ENCODE peak calls at places on chromosomes 4 and X, in nine cellular contexts. T is neural crest cell; R is glutamatergic neuron; P is lower leg skin; N is CD4-positive, alpha-beta T cell; W is PC-3; O is stomach; B is cardiac muscle cell; J is fibroblast of mammary gland. F is an unnamed sample.

GRCh38 chr4:86536166-86536565 is 57.9 kb upstream of the PTPN13 start:
- DNase-seq in P (no peak), O (no peak), T (no peak), R (no peak), B (no peak), W (no peak), N (no peak), J (no peak), F (no peak)

GRCh38 chrX:145190801-145191389 is 56.4 kb upstream of the SPANXN1 start:
- DNase-seq in J (peak; percentile 3), B (peak; percentile 9), O (no peak), P (no peak), T (no peak), N (no peak), R (no peak), W (peak; percentile 67), F (no peak)

GRCh38 chr4:113411496-113411938 is 350.0 kb downstream of the CAMK2D start:
- DNase-seq in N (no peak), P (no peak), R (no peak), T (no peak), B (no peak), J (peak; percentile 96), O (no peak), W (peak; percentile 68), F (peak; percentile 31)

GRCh38 chrX:53153581-53153980 is 59.6 kb downstream of the KANTR start:
- DNase-seq in B (no peak), T (no peak), N (no peak), R (no peak), P (no peak), W (no peak), O (no peak), J (no peak), F (no peak)

GRCh38 chr4:31620476-31620875 is 900.3 kb downstream of the PCDH7 start:
- DNase-seq in P (no peak), N (no peak), B (no peak), J (peak; percentile 30), O (no peak), R (no peak), T (no peak), W (peak; percentile 7), F (no peak)

GRCh38 chrX:53831662-53832635 is 145.4 kb upstream of the HUWE1 start:
- DNase-seq in P (peak; percentile 65), T (peak; percentile 19), B (peak; percentile 10), J (peak; percentile 31), O (no peak), W (peak; percentile 81), N (peak; percentile 11), R (peak; percentile 19), F (peak; percentile 65)

GRCh38 chr4:140233811-140234696 is 80.1 kb upstream of the MAML3 start:
- DNase-seq in R (no peak), W (peak; percentile 29), J (peak; percentile 87), O (no peak), T (no peak), N (no peak), B (no peak), P (no peak), F (no peak)

GRCh38 chr4:134691915-134692314 is 490.3 kb upstream of the PABPC4L start:
- DNase-seq in B (no peak), J (no peak), P (no peak), R (no peak), O (no peak), W (peak; percentile 36), T (no peak), N (no peak), F (no peak)

GRCh38 chr4:6912412-6912811 is 2.8 kb downstream of the TBC1D14 start:
- DNase-seq in T (no peak), J (no peak), W (no peak), N (no peak), B (no peak), R (no peak), P (no peak), O (no peak), F (no peak)

GRCh38 chr4:6953751-6954380 is 44.2 kb downstream of the TBC1D14 start:
- DNase-seq in T (no peak), J (peak; percentile 81), P (peak; percentile 96), B (peak; percentile 73), O (peak; percentile 94), N (no peak), W (no peak), R (peak; percentile 56), F (peak; percentile 72)

GRCh38 chrX:111511477-111511876 is at the start of gene SERTM2:
- DNase-seq in B (peak; percentile 83), R (no peak), W (no peak), T (no peak), P (no peak), J (peak; percentile 4), O (no peak), N (no peak), F (no peak)

GRCh38 chr4:165301833-165302232 is 25.6 kb upstream of the MSMO1 start:
- DNase-seq in O (no peak), J (peak; percentile 31), R (no peak), T (no peak), N (no peak), W (no peak), P (no peak), B (no peak), F (no peak)

GRCh38 chr4:137968956-137969709 is 273.0 kb downstream of the SLC7A11 start:
- DNase-seq in N (no peak), T (no peak), R (no peak), O (no peak), P (no peak), W (no peak), J (peak; percentile 68), B (no peak), F (peak; percentile 1)

GRCh38 chrX:151985955-151986354 is 11.5 kb upstream of the GABRE start:
- DNase-seq in T (no peak), R (no peak), B (no peak), J (peak; percentile 80), W (no peak), O (no peak), P (peak; percentile 46), N (no peak), F (peak; percentile 28)

GRCh38 chrX:151984328-151984727 is 9.9 kb upstream of the GABRE start:
- DNase-seq in T (no peak), O (no peak), J (peak; percentile 89), P (peak; percentile 70), R (no peak), N (no peak), W (peak; percentile 48), B (no peak), F (peak; percentile 25)

GRCh38 chrX:151987108-151987507 is 12.6 kb upstream of the GABRE start:
- DNase-seq in W (no peak), J (no peak), B (no peak), P (no peak), R (no peak), T (no peak), N (no peak), O (no peak), F (no peak)

GRCh38 chrX:151984891-151985290 is 10.4 kb upstream of the GABRE start:
- DNase-seq in W (no peak), J (no peak), R (no peak), T (no peak), O (no peak), B (no peak), N (no peak), P (no peak), F (no peak)

DNA sequence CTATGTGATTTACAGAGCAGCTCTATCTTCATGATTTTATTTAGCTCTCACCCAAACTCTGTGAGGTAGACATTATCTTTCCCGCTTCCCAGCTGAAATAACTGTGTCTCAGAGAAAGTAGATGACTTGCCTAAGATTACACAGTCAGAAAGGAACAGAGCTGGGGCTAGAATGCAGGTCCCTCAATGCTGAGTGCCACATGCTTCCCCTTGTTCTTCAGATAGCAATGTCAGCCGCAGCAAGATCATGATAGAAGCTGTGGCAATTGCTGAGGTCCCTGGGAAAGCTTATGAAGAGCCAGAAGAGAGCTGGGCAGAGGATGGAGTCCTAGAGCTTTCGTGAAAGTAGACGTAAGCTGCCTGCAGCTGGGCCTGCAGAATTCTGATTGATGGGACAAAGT is 11.1 kb upstream of the GABRE start:
- DNase-seq in P (no peak), T (no peak), J (no peak), B (no peak), R (no peak), O (no peak), W (no peak), N (no peak), F (no peak)
- TF ChIP-seq CTCF in P (no peak), T (no peak), J (no peak), B (no peak), R (no peak), O (no peak), W (no peak), N (no peak), F (no peak)

DNA sequence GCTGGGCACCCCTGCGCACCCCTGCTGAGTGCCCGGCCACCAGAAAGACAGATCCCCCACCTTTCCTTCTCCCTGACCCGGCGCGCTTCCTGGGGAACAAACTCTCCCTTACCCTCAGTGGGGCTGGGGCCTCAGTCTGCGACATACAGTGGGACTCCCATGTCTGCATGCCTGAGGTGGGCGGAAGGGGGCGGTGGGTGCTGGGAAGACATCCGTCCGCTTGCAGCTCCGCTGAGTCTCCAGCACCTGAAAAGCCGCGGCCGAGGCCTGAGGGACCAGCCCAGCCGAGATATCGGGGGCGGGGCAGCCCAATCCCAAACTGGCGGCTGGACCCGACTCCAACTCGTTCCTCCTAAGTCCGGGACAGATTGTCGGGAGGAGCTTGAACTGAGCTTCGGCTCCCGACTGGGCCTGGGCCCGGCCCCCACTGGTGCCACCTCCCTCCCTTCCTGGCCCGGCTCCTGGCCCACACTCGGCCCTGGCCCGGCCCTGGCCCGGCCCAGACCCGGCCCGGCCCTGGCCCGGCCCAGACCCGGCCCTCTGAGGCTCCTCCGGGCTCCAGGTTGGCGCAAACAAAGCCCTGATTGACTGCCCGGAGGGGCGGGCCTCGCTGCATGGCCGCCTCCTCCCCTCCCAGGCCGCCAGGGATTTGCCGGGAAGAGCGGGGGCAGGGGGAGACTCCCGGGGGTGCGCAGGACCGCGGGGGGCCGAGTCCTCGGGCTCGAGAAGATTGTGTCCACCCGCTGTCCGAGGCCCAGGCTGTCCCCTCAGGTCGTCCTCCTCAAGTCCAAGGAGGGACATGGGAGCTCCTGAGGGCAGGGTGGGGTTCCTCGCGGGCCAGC is 878 bp upstream of the SLC16A2 start:
- DNase-seq in N (no peak), P (peak; percentile 91), J (peak; percentile 59), O (peak; percentile 64), W (peak; percentile 70), B (peak; percentile 60), T (peak; percentile 26), R (peak; percentile 57), F (peak; percentile 43)
- TF ChIP-seq CTCF in N (no peak), P (no peak), J (no peak), O (no peak), W (no peak), B (no peak), T (peak; percentile 21), R (no peak), F (no peak)

GRCh38 chr4:1706358-1706757 is 5.8 kb downstream of the SLBP start:
- DNase-seq in W (no peak), T (no peak), O (no peak), N (no peak), P (no peak), J (no peak), B (no peak), R (no peak), F (no peak)
- TF ChIP-seq CTCF in W (no peak), T (no peak), O (no peak), N (no peak), P (no peak), J (no peak), B (no peak), R (no peak), F (no peak)

DNA sequence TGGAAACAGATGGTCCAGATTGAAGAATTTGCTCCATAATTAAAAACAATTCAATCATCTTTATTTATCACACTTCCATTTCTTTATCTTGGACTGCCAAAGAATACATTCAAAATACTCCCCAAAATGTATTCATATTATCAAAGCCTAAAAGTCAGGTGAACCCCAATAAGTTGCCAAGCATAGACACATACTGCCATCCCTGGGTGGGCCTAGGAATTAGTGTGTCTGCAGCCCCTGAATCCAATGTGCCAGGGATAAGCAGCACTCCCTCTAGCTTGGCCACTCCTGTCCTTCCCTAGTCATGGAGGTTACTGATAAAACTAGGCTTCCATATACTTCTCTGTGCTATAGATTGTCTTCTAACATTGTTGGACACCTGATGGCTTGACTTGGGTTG is 199.9 kb downstream of the TENM3 start:
- DNase-seq in T (no peak), N (no peak), B (no peak), O (no peak), J (no peak), W (no peak), P (no peak), R (no peak), F (no peak)
- TF ChIP-seq CTCF in T (no peak), N (no peak), B (no peak), O (no peak), J (peak; percentile 4), W (no peak), P (no peak), R (no peak), F (no peak)